ENCODE peak calls at places on chromosome 9, in ten cellular contexts. Z, D, X, I, W, J, V, L, K and Y are unnamed samples.
A peak's percentile ranks its signal among the peaks of the same experiment; 100 is the strongest.

GRCh38 chr9:126342621-126343031 is 16.0 kb downstream of the MVB12B start:
- DNase-seq in Z (no peak), D (no peak), X (no peak), I (no peak), W (no peak), J (no peak), V (no peak), L (no peak), K (no peak), Y (no peak)

GRCh38 chr9:137542486-137542885 is 7.7 kb downstream of the PNPLA7 start:
- DNase-seq in Z (no peak), D (no peak), X (no peak), I (no peak), W (no peak), J (no peak), V (no peak), L (no peak), K (no peak), Y (no peak)

GRCh38 chr9:13942695-13943094 is 371.2 kb downstream of the NFIB start:
- DNase-seq in Z (no peak), D (peak; percentile 95), X (no peak), I (no peak), W (no peak), J (no peak), V (no peak), L (no peak), K (peak; percentile 1), Y (peak; percentile 99)

GRCh38 chr9:88716636-88717035 is 181.7 kb downstream of the NXNL2 start:
- DNase-seq in Z (no peak), D (no peak), X (no peak), I (no peak), W (no peak), J (no peak), V (no peak), L (no peak), K (no peak), Y (no peak)

GRCh38 chr9:33263131-33263935 is 1.2 kb downstream of the BAG1 start:
- DNase-seq in Z (no peak), D (peak; percentile 24), X (no peak), I (peak; percentile 13), W (no peak), J (no peak), V (no peak), L (peak; percentile 10), K (no peak), Y (peak; percentile 7)

GRCh38 chr9:112507281-112507680 is 20.7 kb downstream of the KIAA1958 start:
- DNase-seq in Z (no peak), D (no peak), X (no peak), I (no peak), W (no peak), J (no peak), V (no peak), L (no peak), K (no peak), Y (no peak)

GRCh38 chr9:134324359-134325095 is 1.7 kb upstream of the RXRA start:
- DNase-seq in Z (no peak), D (no peak), X (no peak), I (no peak), W (no peak), J (no peak), V (no peak), L (no peak), K (no peak), Y (peak; percentile 54)

GRCh38 chr9:105138306-105138801 is 106.1 kb upstream of the SLC44A1 start:
- DNase-seq in Z (no peak), D (peak; percentile 38), X (no peak), I (peak; percentile 10), W (no peak), J (no peak), V (no peak), L (no peak), K (no peak), Y (peak; percentile 48)

GRCh38 chr9:133304158-133304470 is 29.1 kb upstream of the ABO start:
- DNase-seq in Z (no peak), D (no peak), X (no peak), I (no peak), W (peak; percentile 21), J (no peak), V (no peak), L (no peak), K (no peak), Y (no peak)

GRCh38 chr9:33619666-33620404 is 95.8 kb downstream of the ANKRD18B start:
- DNase-seq in Z (no peak), D (peak; percentile 89), X (no peak), I (no peak), W (no peak), J (no peak), V (no peak), L (no peak), K (no peak), Y (peak; percentile 72)

GRCh38 chr9:125772740-125773139 is 25.6 kb downstream of the PBX3 start:
- DNase-seq in Z (no peak), D (no peak), X (no peak), I (no peak), W (no peak), J (no peak), V (no peak), L (no peak), K (no peak), Y (no peak)

GRCh38 chr9:110249639-110250038 is 6.7 kb downstream of the TXN start:
- DNase-seq in Z (no peak), D (no peak), X (no peak), I (no peak), W (no peak), J (no peak), V (no peak), L (no peak), K (no peak), Y (no peak)

GRCh38 chr9:126605792-126606482 is 7.8 kb upstream of the LMX1B start:
- DNase-seq in Z (no peak), D (no peak), X (no peak), I (no peak), W (no peak), J (no peak), V (no peak), L (no peak), K (no peak), Y (no peak)

GRCh38 chr9:112719292-112719691 is 1.4 kb upstream of the INIP start:
- DNase-seq in Z (no peak), D (peak; percentile 7), X (no peak), I (no peak), W (no peak), J (no peak), V (no peak), L (no peak), K (no peak), Y (no peak)

GRCh38 chr9:118586978-118587377 is 782.3 kb downstream of the BRINP1 start:
- DNase-seq in Z (no peak), D (no peak), X (no peak), I (no peak), W (no peak), J (no peak), V (no peak), L (no peak), K (no peak), Y (no peak)

GRCh38 chr9:103991698-103992097 is 102.4 kb upstream of the SMC2 start:
- DNase-seq in Z (no peak), D (no peak), X (no peak), I (no peak), W (no peak), J (no peak), V (no peak), L (no peak), K (no peak), Y (peak; percentile 28)

GRCh38 chr9:22052376-22052945 is 43.4 kb upstream of the CDKN2B start:
- DNase-seq in Z (no peak), D (peak; percentile 95), X (no peak), I (no peak), W (no peak), J (peak; percentile 34), V (no peak), L (no peak), K (peak; percentile 15), Y (peak; percentile 99)